ENCODE peak calls at places on chromosomes 5 and 9, in five cellular contexts. C is heart left ventricle, I is cardiac fibroblast, L is suprapubic skin, O is tibial artery. D is an unnamed sample.

GRCh38 chr9:37639109-37639748 is 11.5 kb upstream of the FRMPD1 start:
- DNase-seq in C (no peak), I (peak), L (no peak), O (no peak), D (no peak)

GRCh38 chr9:133578524-133579230 is 30.5 kb downstream of the FAM163B start:
- DNase-seq in C (no peak), I (no peak), L (no peak), O (no peak), D (no peak)

GRCh38 chr9:124835026-124835501 is 18.2 kb upstream of the WDR38 start:
- DNase-seq in C (peak), I (peak), L (no peak), O (peak), D (no peak)

GRCh38 chr5:176469293-176469692 is 21.1 kb downstream of the FAF2 start:
- DNase-seq in C (no peak), I (no peak), L (no peak), O (no peak), D (no peak)

GRCh38 chr9:134899818-134900325 is 17.8 kb downstream of the FCN1 start:
- DNase-seq in C (no peak), I (no peak), L (no peak), O (peak), D (no peak)

GRCh38 chr5:156473271-156473935 is 146.4 kb downstream of the SGCD start:
- DNase-seq in C (no peak), I (peak), L (no peak), O (no peak), D (no peak)

GRCh38 chr5:6829150-6829784 is 116.0 kb downstream of the TENT4A start:
- DNase-seq in C (no peak), I (peak), L (no peak), O (no peak), D (no peak)

GRCh38 chr5:172505840-172506638 is 51.7 kb upstream of the SH3PXD2B start:
- DNase-seq in C (no peak), I (no peak), L (peak), O (peak), D (no peak)

GRCh38 chr5:159855476-159856157 is 60.7 kb upstream of the ADRA1B start:
- DNase-seq in C (peak), I (peak), L (no peak), O (no peak), D (no peak)

GRCh38 chr5:176535101-176535654 is 2.0 kb downstream of the RNF44 start:
- DNase-seq in C (peak), I (no peak), L (no peak), O (no peak), D (no peak)

GRCh38 chr5:1444361-1445189 is 665 bp downstream of the SLC6A3 start:
- DNase-seq in C (no peak), I (no peak), L (no peak), O (peak), D (peak)

GRCh38 chr5:41763537-41763936 is 106.7 kb downstream of the OXCT1 start:
- DNase-seq in C (no peak), I (no peak), L (no peak), O (no peak), D (no peak)

GRCh38 chr5:109744261-109744660 is 54.5 kb downstream of the MAN2A1 start:
- DNase-seq in C (no peak), I (no peak), L (no peak), O (no peak), D (no peak)

GRCh38 chr5:174796711-174797192 is 72.4 kb downstream of the MSX2 start:
- DNase-seq in C (no peak), I (no peak), L (no peak), O (no peak), D (no peak)

GRCh38 chr5:54115768-54116403 is 194.5 kb downstream of the ARL15 start:
- DNase-seq in C (no peak), I (peak), L (no peak), O (no peak), D (no peak)

GRCh38 chr9:115943591-115944165 is 209.9 kb upstream of the PAPPA start:
- DNase-seq in C (no peak), I (no peak), L (no peak), O (no peak), D (no peak)

GRCh38 chr5:157476699-157477408 is 16.8 kb downstream of the NIPAL4 start:
- DNase-seq in C (no peak), I (peak), L (no peak), O (no peak), D (no peak)

GRCh38 chr9:104068546-104068945 is 25.6 kb upstream of the SMC2 start:
- DNase-seq in C (no peak), I (peak), L (no peak), O (no peak), D (no peak)

GRCh38 chr5:154849791-154850201 is 607 bp downstream of the FAXDC2 start:
- DNase-seq in C (no peak), I (peak), L (no peak), O (no peak), D (no peak)

GRCh38 chr5:62315376-62316049 is 9.5 kb downstream of the KIF2A start:
- DNase-seq in C (no peak), I (no peak), L (no peak), O (no peak), D (no peak)

GRCh38 chr9:81877047-81877446 is 51.2 kb upstream of the SPATA31D4 start:
- DNase-seq in C (no peak), I (no peak), L (no peak), O (no peak), D (no peak)

GRCh38 chr9:98916660-98917059 is 27.0 kb upstream of the COL15A1 start:
- DNase-seq in C (peak), I (no peak), L (no peak), O (no peak), D (no peak)

GRCh38 chr5:59034498-59035186 is 451.8 kb downstream of the RAB3C start:
- DNase-seq in C (no peak), I (peak), L (no peak), O (no peak), D (no peak)

GRCh38 chr5:74995931-74996330 is 56.4 kb downstream of the GCNT4 start:
- DNase-seq in C (no peak), I (no peak), L (no peak), O (no peak), D (no peak)

GRCh38 chr5:171776747-171777419 is 8.7 kb upstream of the SMIM23 start:
- DNase-seq in C (no peak), I (no peak), L (no peak), O (no peak), D (no peak)

GRCh38 chr5:43305948-43306563 is 7.2 kb downstream of the HMGCS1 start:
- DNase-seq in C (no peak), I (peak), L (no peak), O (no peak), D (no peak)

GRCh38 chr9:98791147-98792095 is 4.9 kb downstream of the ANKS6 start:
- DNase-seq in C (peak), I (peak), L (peak), O (peak), D (no peak)

GRCh38 chr5:74816875-74817274 is 49.3 kb downstream of the FAM169A start:
- DNase-seq in C (no peak), I (no peak), L (no peak), O (no peak), D (no peak)

GRCh38 chr5:14806452-14806851 is 65.1 kb downstream of the ANKH start:
- DNase-seq in C (peak), I (peak), L (peak), O (no peak), D (no peak)

GRCh38 chr5:110562189-110562588 is 164.3 kb downstream of the TMEM232 start:
- DNase-seq in C (no peak), I (no peak), L (no peak), O (no peak), D (no peak)

GRCh38 chr5:61744690-61745619 is 412.9 kb downstream of the ZSWIM6 start:
- DNase-seq in C (no peak), I (no peak), L (no peak), O (no peak), D (no peak)

GRCh38 chr9:120393386-120394057 is 186.4 kb downstream of the CDK5RAP2 start:
- DNase-seq in C (no peak), I (peak), L (no peak), O (no peak), D (no peak)

GRCh38 chr9:15572200-15572599 is 19.4 kb downstream of the CCDC171 start:
- DNase-seq in C (no peak), I (no peak), L (no peak), O (no peak), D (no peak)

GRCh38 chr9:125991886-125992529 is 244.8 kb downstream of the PBX3 start:
- DNase-seq in C (no peak), I (no peak), L (peak), O (peak), D (peak)

GRCh38 chr5:1524799-1525623 is 1.3 kb upstream of the LPCAT1 start:
- DNase-seq in C (peak), I (no peak), L (peak), O (peak), D (peak)

GRCh38 chr5:153476767-153477166 is 13.7 kb upstream of the GRIA1 start:
- DNase-seq in C (no peak), I (peak), L (no peak), O (no peak), D (no peak)

GRCh38 chr9:102434545-102434944 is 560.6 kb upstream of the CYLC2 start:
- DNase-seq in C (no peak), I (no peak), L (no peak), O (no peak), D (no peak)

GRCh38 chr5:157602505-157602904 is 26.9 kb upstream of the ADAM19 start:
- DNase-seq in C (no peak), I (peak), L (no peak), O (no peak), D (no peak)

DNA sequence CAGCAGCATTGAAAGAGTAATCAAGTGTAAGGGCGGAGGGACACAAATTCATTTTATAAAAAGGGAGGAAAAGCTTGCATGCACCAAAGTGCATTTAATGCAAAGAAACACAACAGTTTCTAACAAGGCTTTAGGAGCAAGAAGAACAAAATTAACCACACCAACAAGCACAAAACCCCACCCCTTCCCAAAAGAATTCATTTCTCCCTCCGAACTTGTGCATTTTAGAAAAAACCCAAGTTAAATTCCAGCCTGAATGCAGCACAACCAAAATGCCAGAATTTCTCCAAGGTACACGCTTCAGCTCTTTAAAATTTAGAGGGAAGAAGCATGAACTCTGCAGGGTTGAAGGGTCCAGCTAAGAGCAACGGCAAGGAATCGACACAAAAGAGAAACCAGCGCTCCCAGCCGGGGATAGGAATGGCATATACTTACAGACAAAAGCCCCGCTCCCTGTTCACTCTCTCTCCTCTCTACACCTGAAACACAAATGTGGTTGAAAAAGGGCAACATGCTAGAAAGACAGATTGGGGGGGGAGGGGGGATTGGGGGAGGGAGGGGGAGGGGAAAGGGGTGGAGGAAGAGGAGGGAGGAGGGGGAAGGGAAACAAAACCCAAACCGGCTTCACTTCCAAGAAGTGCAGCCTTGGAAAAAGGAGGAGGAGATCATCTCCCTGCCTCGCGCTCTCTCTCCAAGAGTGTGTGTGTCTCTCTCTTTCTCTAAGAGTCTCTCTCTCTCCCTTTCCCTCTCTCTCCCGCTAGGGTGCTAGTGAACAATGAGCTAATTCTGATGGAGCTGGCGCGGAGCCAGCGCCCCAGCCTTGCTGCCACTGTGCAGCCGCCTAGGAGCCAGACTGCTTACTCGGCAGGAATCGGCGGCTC is at the start of gene NREP:
- DNase-seq in C (peak), I (peak), L (peak), O (peak), D (peak)
- TF ChIP-seq CTCF in C (no peak), I (peak), L (peak), O (peak), D (peak)

GRCh38 chr5:121445511-121445910 is 406.2 kb upstream of the FTMT start:
- DNase-seq in C (no peak), I (no peak), L (no peak), O (no peak), D (no peak)
- TF ChIP-seq CTCF in C (no peak), I (no peak), L (no peak), O (no peak), D (no peak)

GRCh38 chr5:178826216-178826615 is 33.5 kb upstream of the ZNF354B start:
- DNase-seq in C (no peak), I (no peak), L (no peak), O (no peak), D (no peak)

GRCh38 chr5:178832618-178833201 is 27.0 kb upstream of the ZNF354B start:
- DNase-seq in C (no peak), I (no peak), L (no peak), O (no peak), D (no peak)

GRCh38 chr5:178827636-178828035 is 32.1 kb upstream of the ZNF354B start:
- DNase-seq in C (no peak), I (no peak), L (no peak), O (no peak), D (no peak)

GRCh38 chr5:178836628-178837027 is 23.1 kb upstream of the ZNF354B start:
- DNase-seq in C (no peak), I (no peak), L (no peak), O (no peak), D (no peak)

GRCh38 chr5:178831049-178831448 is 28.7 kb upstream of the ZNF354B start:
- DNase-seq in C (no peak), I (no peak), L (no peak), O (no peak), D (no peak)
- TF ChIP-seq CTCF in C (no peak), I (no peak), L (no peak), O (no peak), D (no peak)

GRCh38 chr9:128297221-128297773 is 21.2 kb downstream of the SWI5 start:
- DNase-seq in C (no peak), I (no peak), L (no peak), O (no peak), D (no peak)
- TF ChIP-seq CTCF in C (no peak), I (no peak), L (no peak), O (no peak), D (no peak)

D was measured in chondrocyte.